ENCODE peak calls at places on chromosomes 1 and 21, in seven cellular contexts. G is iPS DF 6.9, J is fibroblast of lung, Q is AG08395, K is HT1080, C is NCI-H1436, E is germinal center. Y is an unnamed sample.
A peak's percentile ranks its signal among the peaks of the same experiment; 100 is the strongest.

GRCh38 chr1:205812271-205812877 is 624 bp downstream of the SLC41A1 start:
- DNase-seq in C (no peak), Q (peak; percentile 44), J (peak; percentile 22), K (no peak), E (peak; percentile 46), G (no peak), Y (no peak)

GRCh38 chr1:231091853-231092301 is 51.8 kb upstream of the FAM89A start:
- DNase-seq in J (no peak), K (peak; percentile 36), Q (no peak), E (peak; percentile 36), C (peak; percentile 0), G (peak; percentile 60), Y (no peak)

GRCh38 chr1:17825273-17826164 is 70.4 kb downstream of the ACTL8 start:
- DNase-seq in G (no peak), K (no peak), J (no peak), Q (no peak), E (no peak), C (no peak), Y (no peak)

GRCh38 chr1:20058531-20058930 is 11.5 kb upstream of the PLA2G5 start:
- DNase-seq in E (no peak), Q (peak; percentile 87), G (no peak), K (peak; percentile 89), J (peak; percentile 97), C (no peak), Y (no peak)

GRCh38 chr1:45490121-45490622 is 791 bp downstream of the TESK2 start:
- DNase-seq in E (no peak), C (no peak), G (no peak), K (no peak), Q (peak; percentile 30), J (peak; percentile 9), Y (no peak)

GRCh38 chr1:175234639-175235038 is 42.1 kb upstream of the KIAA0040 start:
- DNase-seq in K (no peak), Q (no peak), G (no peak), J (no peak), E (no peak), C (no peak), Y (no peak)

GRCh38 chr1:208300084-208300770 is 56.0 kb upstream of the PLXNA2 start:
- DNase-seq in E (no peak), Q (no peak), K (no peak), J (no peak), C (no peak), G (no peak), Y (no peak)

GRCh38 chr1:241351841-241352240 is 5.2 kb downstream of the RGS7 start:
- DNase-seq in E (no peak), Q (no peak), G (no peak), K (no peak), C (no peak), J (no peak), Y (no peak)

GRCh38 chr21:34889287-34889536 is 159.9 kb downstream of the RUNX1 start:
- DNase-seq in G (no peak), C (peak; percentile 37), E (no peak), J (peak; percentile 80), K (peak; percentile 59), Q (peak; percentile 29), Y (no peak)

GRCh38 chr1:175267716-175268416 is 75.3 kb upstream of the KIAA0040 start:
- DNase-seq in J (no peak), C (no peak), K (no peak), E (no peak), Q (peak; percentile 12), G (no peak), Y (no peak)

GRCh38 chr1:1349256-1350012 is at the start of gene DVL1:
- DNase-seq in K (peak; percentile 39), J (peak; percentile 62), Q (peak; percentile 83), C (peak; percentile 52), G (no peak), E (peak; percentile 90), Y (no peak)

GRCh38 chr21:39525129-39525528 is 73.4 kb downstream of the SH3BGR start:
- DNase-seq in Q (no peak), E (no peak), J (no peak), C (no peak), K (no peak), G (no peak), Y (peak; percentile 18)

GRCh38 chr1:54993140-54993539 is 5.6 kb upstream of the BSND start:
- DNase-seq in J (no peak), E (no peak), G (no peak), C (no peak), Q (no peak), K (no peak), Y (no peak)

GRCh38 chr1:54973205-54973921 is 7.1 kb upstream of the TMEM61 start:
- DNase-seq in J (peak; percentile 59), E (no peak), K (peak; percentile 27), C (no peak), Q (peak; percentile 80), G (no peak), Y (no peak)

GRCh38 chr1:24385160-24385939 is 28.2 kb downstream of the STPG1 start:
- DNase-seq in K (peak; percentile 24), J (peak; percentile 79), C (no peak), G (peak; percentile 25), Q (no peak), E (no peak), Y (no peak)

GRCh38 chr1:237249120-237249519 is 207.1 kb downstream of the RYR2 start:
- DNase-seq in K (no peak), C (no peak), G (no peak), Q (no peak), E (no peak), J (no peak), Y (no peak)

GRCh38 chr1:76408303-76408702 is 333.8 kb downstream of the ST6GALNAC3 start:
- DNase-seq in Q (no peak), K (no peak), C (no peak), J (no peak), G (no peak), E (no peak), Y (no peak)

GRCh38 chr1:158666037-158666436 is 20.5 kb downstream of the SPTA1 start:
- DNase-seq in Q (no peak), C (no peak), J (no peak), E (no peak), K (no peak), G (no peak), Y (no peak)

GRCh38 chr1:101267082-101267481 is 30.3 kb downstream of the S1PR1 start:
- DNase-seq in C (no peak), Q (no peak), K (no peak), E (no peak), J (no peak), G (no peak), Y (no peak)

GRCh38 chr21:43922949-43923348 is 57.9 kb downstream of the AGPAT3 start:
- DNase-seq in Q (no peak), E (no peak), C (no peak), K (no peak), G (no peak), J (no peak), Y (no peak)

GRCh38 chr1:1343811-1344421 is 5.3 kb downstream of the DVL1 start:
- DNase-seq in Q (no peak), G (no peak), C (no peak), K (no peak), E (no peak), J (no peak), Y (no peak)

GRCh38 chr1:243323481-243323880 is 67.6 kb downstream of the SDCCAG8 start:
- DNase-seq in J (no peak), C (no peak), K (no peak), Q (no peak), E (no peak), G (no peak), Y (no peak)

GRCh38 chr1:192564099-192564498 is 11.5 kb upstream of the RGS1 start:
- DNase-seq in Q (no peak), J (no peak), G (no peak), C (no peak), E (no peak), K (no peak), Y (no peak)

GRCh38 chr1:51843948-51844347 is 34.6 kb downstream of the NRDC start:
- DNase-seq in G (no peak), K (no peak), C (no peak), Q (no peak), E (no peak), J (no peak), Y (no peak)

GRCh38 chr1:31910933-31911332 is 27.2 kb downstream of the PTP4A2 start:
- DNase-seq in E (no peak), C (no peak), K (no peak), J (no peak), G (no peak), Q (no peak), Y (no peak)

GRCh38 chr1:44084998-44085675 is 33.5 kb upstream of the KLF17 start:
- DNase-seq in E (no peak), C (no peak), J (peak; percentile 85), K (peak; percentile 92), Q (peak; percentile 76), G (no peak), Y (no peak)

GRCh38 chr1:151799179-151800022 is 5.8 kb downstream of the LINGO4 start:
- DNase-seq in E (no peak), Q (no peak), K (no peak), J (no peak), C (no peak), G (no peak), Y (no peak)

GRCh38 chr21:43034098-43034497 is 41.5 kb downstream of the CBS start:
- DNase-seq in Q (no peak), C (no peak), K (no peak), G (no peak), E (no peak), J (peak; percentile 16), Y (no peak)

GRCh38 chr1:20958430-20958829 is 171.3 kb upstream of the HP1BP3 start:
- DNase-seq in J (no peak), Q (no peak), C (no peak), G (no peak), K (no peak), E (no peak), Y (no peak)

GRCh38 chr1:21362096-21362495 is 71.8 kb upstream of the ECE1 start:
- DNase-seq in Q (no peak), G (no peak), C (no peak), K (no peak), J (no peak), E (no peak), Y (no peak)

GRCh38 chr1:155697046-155697445 is 8.2 kb downstream of the DAP3 start:
- DNase-seq in J (no peak), G (no peak), E (no peak), C (no peak), Q (no peak), K (no peak), Y (no peak)

GRCh38 chr1:165490175-165490574 is 45.2 kb upstream of the RXRG start:
- DNase-seq in E (no peak), G (no peak), J (no peak), C (no peak), K (no peak), Q (no peak), Y (no peak)

GRCh38 chr1:221279146-221279545 is 399.9 kb downstream of the HLX start:
- DNase-seq in Q (peak; percentile 14), K (no peak), E (no peak), C (no peak), G (no peak), J (no peak), Y (no peak)

GRCh38 chr1:213399695-213400094 is 348.7 kb downstream of the RPS6KC1 start:
- DNase-seq in C (no peak), Q (no peak), E (no peak), K (no peak), G (no peak), J (no peak), Y (no peak)

GRCh38 chr1:24154215-24154614 is 11.3 kb upstream of the IL22RA1 start:
- DNase-seq in E (no peak), C (no peak), G (no peak), Q (no peak), J (no peak), K (no peak), Y (peak; percentile 64)

GRCh38 chr1:97331165-97331564 is 589.7 kb downstream of the DPYD start:
- DNase-seq in G (no peak), Q (no peak), C (no peak), J (no peak), E (no peak), K (no peak), Y (no peak)

GRCh38 chr1:51575406-51576084 is 41.3 kb upstream of the OSBPL9 start:
- DNase-seq in E (no peak), G (no peak), K (peak; percentile 82), C (peak; percentile 3), Q (no peak), J (peak; percentile 57), Y (no peak)

GRCh38 chr1:172764378-172764777 is 105.5 kb downstream of the FASLG start:
- DNase-seq in G (no peak), C (no peak), Q (no peak), K (no peak), J (no peak), E (no peak), Y (no peak)